ENCODE peak calls at places on chromosomes 6 and 20, in six cellular contexts. P, C, Z, G, K and W are unnamed samples.

GRCh38 chr6:77136086-77136485 is 327.2 kb downstream of the HTR1B start:
- DNase-seq in C (no peak), G (no peak), P (no peak), K (no peak), Z (no peak), W (no peak)

GRCh38 chr6:17101422-17102257 is at the start of gene STMND1:
- DNase-seq in G (no peak), P (peak), K (no peak), Z (peak), C (no peak), W (peak)

GRCh38 chr6:28747083-28747630 is 176.6 kb downstream of the TRIM27 start:
- DNase-seq in C (no peak), G (no peak), K (no peak), Z (no peak), P (no peak), W (no peak)

GRCh38 chr6:11972806-11973205 is 39.3 kb upstream of the HIVEP1 start:
- DNase-seq in G (no peak), P (no peak), C (no peak), Z (no peak), K (no peak), W (no peak)

GRCh38 chr20:4074877-4075455 is 59.6 kb upstream of the RNF24 start:
- DNase-seq in C (no peak), Z (no peak), G (no peak), P (no peak), K (no peak), W (no peak)

GRCh38 chr6:140478631-140479030 is 1104.2 kb upstream of the CITED2 start:
- DNase-seq in Z (no peak), K (no peak), C (no peak), P (no peak), G (no peak), W (no peak)

GRCh38 chr20:47336013-47336754 is 20.3 kb downstream of the ZMYND8 start:
- DNase-seq in Z (no peak), P (no peak), K (peak), G (no peak), C (no peak), W (peak)

GRCh38 chr20:1943267-1944002 is 48.2 kb downstream of the SIRPA start:
- DNase-seq in P (peak), C (no peak), K (no peak), G (no peak), Z (no peak), W (no peak)

GRCh38 chr6:167748046-167748445 is 78.7 kb upstream of the AFDN start:
- DNase-seq in C (no peak), G (no peak), P (no peak), Z (no peak), K (no peak), W (no peak)

GRCh38 chr20:58268936-58269619 is 40.4 kb upstream of the RAB22A start:
- DNase-seq in K (no peak), P (no peak), C (no peak), Z (no peak), G (no peak), W (no peak)

GRCh38 chr6:139577991-139578604 is 203.7 kb upstream of the CITED2 start:
- DNase-seq in P (no peak), C (no peak), Z (no peak), K (no peak), G (no peak), W (no peak)

GRCh38 chr6:80142586-80142985 is 36.1 kb downstream of the BCKDHB start:
- DNase-seq in K (no peak), Z (no peak), C (no peak), P (no peak), G (no peak), W (no peak)

GRCh38 chr20:59647271-59647670 is 42.9 kb downstream of the PHACTR3 start:
- DNase-seq in K (no peak), C (no peak), P (no peak), G (no peak), Z (no peak), W (no peak)

GRCh38 chr6:106334646-106335448 is 9.3 kb upstream of the ATG5 start:
- DNase-seq in C (peak), G (peak), P (no peak), K (no peak), Z (no peak), W (peak)

GRCh38 chr6:16286151-16286522 is 47.8 kb downstream of the GMPR start:
- DNase-seq in G (peak), P (no peak), C (peak), K (no peak), Z (no peak), W (peak)

GRCh38 chr6:158536084-158536890 is 23.6 kb upstream of the TMEM181 start:
- DNase-seq in P (peak), Z (peak), C (peak), G (peak), K (peak), W (peak)

GRCh38 chr6:163414367-163415175 is at the start of gene QKI:
- DNase-seq in Z (peak), C (no peak), P (peak), G (no peak), K (peak), W (peak)

GRCh38 chr6:37033255-37033654 is 27.8 kb downstream of the FGD2 start:
- DNase-seq in Z (no peak), G (no peak), C (no peak), K (no peak), P (no peak), W (no peak)

GRCh38 chr20:5657190-5657872 is 92.9 kb upstream of the SHLD1 start:
- DNase-seq in G (peak), C (no peak), Z (no peak), P (peak), K (peak), W (peak)

GRCh38 chr6:38510205-38510604 is 129.5 kb downstream of the BTBD9 start:
- DNase-seq in K (no peak), Z (no peak), P (no peak), C (no peak), G (no peak), W (no peak)

GRCh38 chr6:87196275-87196842 is 41.0 kb downstream of the ZNF292 start:
- DNase-seq in C (no peak), P (no peak), G (no peak), Z (no peak), K (no peak), W (no peak)

GRCh38 chr6:71289039-71289801 is 609 bp downstream of the OGFRL1 start:
- DNase-seq in P (no peak), G (no peak), Z (no peak), C (no peak), K (peak), W (peak)

GRCh38 chr20:20362774-20363435 is 5.0 kb upstream of the INSM1 start:
- DNase-seq in G (no peak), K (no peak), C (no peak), Z (no peak), P (no peak), W (no peak)

GRCh38 chr6:134724653-134725340 is 225.1 kb downstream of the ALDH8A1 start:
- DNase-seq in P (no peak), K (no peak), C (no peak), G (no peak), Z (no peak), W (no peak)

GRCh38 chr6:134727068-134727467 is 222.8 kb downstream of the ALDH8A1 start:
- DNase-seq in C (no peak), G (no peak), Z (no peak), P (no peak), K (no peak), W (no peak)

GRCh38 chr6:134722996-134723871 is 226.7 kb downstream of the ALDH8A1 start:
- DNase-seq in Z (no peak), K (no peak), C (no peak), P (no peak), G (no peak), W (no peak)

GRCh38 chr6:134722429-134722828 is 227.5 kb downstream of the ALDH8A1 start:
- DNase-seq in G (no peak), Z (no peak), P (no peak), K (no peak), C (no peak), W (peak)

GRCh38 chr6:134725590-134725989 is 224.3 kb downstream of the ALDH8A1 start:
- DNase-seq in P (no peak), G (no peak), K (no peak), C (no peak), Z (no peak), W (no peak)
- TF ChIP-seq POLR2A in P (no peak), G (no peak), K (no peak), C (no peak), Z (no peak), W (no peak)

GRCh38 chr20:61057313-61058171 is 194.5 kb upstream of the CDH4 start:
- DNase-seq in G (no peak), K (no peak), C (no peak), Z (no peak), P (no peak), W (no peak)
- TF ChIP-seq POLR2A in G (no peak), K (no peak), C (no peak), Z (no peak), P (no peak), W (no peak)

DNA sequence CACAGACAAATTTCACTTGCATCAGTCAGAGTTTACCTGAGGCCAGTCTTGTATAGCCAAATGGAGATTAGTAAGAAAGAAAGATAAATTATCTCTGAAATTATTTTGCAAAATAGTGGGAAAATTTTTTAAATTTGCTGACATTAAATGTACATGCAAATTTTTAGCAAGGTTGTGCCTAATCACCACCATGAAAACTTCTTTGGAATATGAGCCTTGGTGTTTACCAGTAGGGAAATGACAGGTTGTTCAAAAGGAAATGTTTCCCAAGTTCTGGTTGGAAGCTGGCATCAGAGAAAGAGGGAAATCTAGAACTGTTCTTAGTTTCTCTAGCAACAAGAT is 34.4 kb upstream of the LOC128125822 start:
- DNase-seq in G (no peak), Z (no peak), C (no peak), K (no peak), P (no peak), W (no peak)
- TF ChIP-seq POLR2A in G (no peak), Z (no peak), C (no peak), K (no peak), P (no peak), W (no peak)

GRCh38 chr20:40991181-40991889 is 37.3 kb upstream of the TOP1 start:
- DNase-seq in K (no peak), C (no peak), P (peak), G (no peak), Z (no peak), W (peak)
- TF ChIP-seq POLR2A in K (no peak), C (no peak), P (no peak), G (no peak), Z (no peak), W (no peak)

DNA sequence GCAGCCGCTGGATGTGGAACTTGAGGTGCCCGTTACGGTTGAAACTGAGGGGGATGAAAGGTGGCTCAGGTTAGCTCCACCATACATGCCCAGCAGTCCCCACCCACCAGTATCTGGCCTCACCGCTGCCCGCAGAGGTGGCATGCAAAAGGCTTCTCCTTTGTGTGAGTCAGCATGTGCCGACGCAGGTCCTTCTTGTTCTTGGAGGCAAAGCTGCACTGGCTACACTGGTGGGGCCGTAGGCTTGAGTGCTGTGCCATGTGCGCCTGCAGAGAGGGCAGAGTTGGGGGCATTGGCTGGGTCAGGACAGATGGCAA is 15.8 kb downstream of the PCIF1 start:
- DNase-seq in K (no peak), P (no peak), G (no peak), C (no peak), Z (no peak), W (no peak)
- TF ChIP-seq POLR2A in K (peak), P (no peak), G (no peak), C (no peak), Z (no peak), W (no peak)

DNA sequence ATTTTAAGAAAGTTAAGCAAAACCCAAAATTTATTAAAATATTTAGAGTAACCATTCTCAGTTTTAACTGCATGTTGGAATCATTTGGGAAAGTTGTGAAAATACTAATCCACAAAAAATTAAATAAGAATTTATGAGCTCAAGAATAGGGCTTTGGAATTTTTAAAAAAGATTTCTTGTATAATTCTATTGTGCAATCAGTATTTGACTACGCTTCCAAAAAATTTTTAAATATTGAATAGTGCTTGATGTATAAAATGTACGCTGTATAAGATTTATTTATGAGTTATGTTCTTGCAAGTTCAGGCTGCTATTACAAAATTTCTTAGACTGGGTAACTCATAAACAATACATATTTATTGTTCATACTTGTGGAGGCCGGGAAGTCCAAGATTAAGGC is 571.7 kb downstream of the MMUT start:
- DNase-seq in C (no peak), G (no peak), P (no peak), K (no peak), Z (no peak), W (no peak)
- TF ChIP-seq POLR2A in C (no peak), G (no peak), P (no peak), K (no peak), Z (no peak), W (no peak)

DNA sequence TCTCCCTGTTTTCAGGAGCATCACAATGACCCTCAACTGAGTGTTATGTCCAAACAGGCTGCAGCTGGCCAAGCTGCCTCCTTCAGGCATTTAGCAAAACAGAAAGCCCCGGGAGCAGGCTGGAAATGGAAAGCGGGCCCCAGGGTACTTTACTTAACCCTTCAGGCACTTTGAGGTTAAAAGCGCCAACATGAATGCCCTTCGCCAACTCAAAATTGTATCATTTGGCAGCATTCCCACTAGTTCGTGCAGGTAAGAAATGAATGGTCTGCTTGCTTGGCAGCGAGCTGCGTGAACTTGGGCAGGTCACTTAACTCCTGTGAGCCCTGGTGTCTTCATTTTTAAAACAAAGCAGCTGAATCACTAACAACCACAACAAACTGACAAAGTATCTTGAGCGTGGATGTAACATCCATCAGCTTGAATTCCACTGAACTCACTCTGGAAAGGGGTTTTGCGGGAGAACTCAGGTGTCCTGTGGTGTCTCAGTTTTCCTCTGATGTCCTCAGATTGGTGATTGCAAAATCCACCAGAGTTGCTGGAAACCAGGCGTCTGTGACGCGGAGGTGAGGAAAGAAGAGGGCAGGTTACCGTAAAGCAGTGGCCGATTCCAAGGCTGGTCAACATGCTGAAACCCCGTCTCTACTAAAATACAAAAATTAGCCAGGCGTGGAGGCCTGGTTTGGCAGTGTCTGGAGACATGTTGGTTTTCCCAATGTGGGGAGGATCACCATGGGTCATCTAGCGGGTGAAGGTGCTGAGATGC is 118.8 kb upstream of the ZNF217 start:
- DNase-seq in Z (no peak), G (no peak), K (no peak), P (no peak), C (no peak), W (no peak)
- TF ChIP-seq POLR2A in Z (no peak), G (no peak), K (no peak), P (no peak), C (no peak), W (no peak)

GRCh38 chr6:29747688-29748250 is 24.5 kb downstream of the HLA-F start:
- DNase-seq in G (no peak), P (no peak), C (no peak), K (no peak), Z (no peak), W (no peak)

GRCh38 chr6:29749668-29750067 is 26.4 kb downstream of the HLA-F start:
- DNase-seq in C (no peak), Z (no peak), K (no peak), G (no peak), P (no peak), W (no peak)

GRCh38 chr6:29746846-29747687 is 23.8 kb downstream of the HLA-F start:
- DNase-seq in C (no peak), Z (no peak), K (no peak), G (no peak), P (no peak), W (no peak)

GRCh38 chr6:29750709-29751108 is 27.5 kb downstream of the HLA-F start:
- DNase-seq in K (no peak), Z (no peak), G (no peak), P (no peak), C (no peak), W (no peak)

GRCh38 chr6:29748391-29749352 is 25.4 kb downstream of the HLA-F start:
- DNase-seq in G (peak), Z (peak), K (peak), P (peak), C (peak), W (peak)
- TF ChIP-seq POLR2A in G (peak), Z (peak), K (peak), P (no peak), C (no peak), W (no peak)

GRCh38 chr6:31663087-31663960 is 1.5 kb downstream of the GPANK1 start:
- DNase-seq in K (no peak), P (no peak), G (no peak), C (no peak), Z (no peak), W (no peak)

GRCh38 chr6:31663961-31664789 is 622 bp downstream of the GPANK1 start:
- DNase-seq in C (no peak), G (peak), P (peak), Z (no peak), K (peak), W (peak)

GRCh38 chr6:31665501-31666336 is at the start of gene CSNK2B:
- DNase-seq in G (peak), Z (peak), K (peak), P (peak), C (peak), W (peak)

GRCh38 chr6:31666337-31666960 is 569 bp downstream of the CSNK2B start:
- DNase-seq in Z (no peak), P (no peak), K (no peak), C (no peak), G (no peak), W (no peak)

DNA sequence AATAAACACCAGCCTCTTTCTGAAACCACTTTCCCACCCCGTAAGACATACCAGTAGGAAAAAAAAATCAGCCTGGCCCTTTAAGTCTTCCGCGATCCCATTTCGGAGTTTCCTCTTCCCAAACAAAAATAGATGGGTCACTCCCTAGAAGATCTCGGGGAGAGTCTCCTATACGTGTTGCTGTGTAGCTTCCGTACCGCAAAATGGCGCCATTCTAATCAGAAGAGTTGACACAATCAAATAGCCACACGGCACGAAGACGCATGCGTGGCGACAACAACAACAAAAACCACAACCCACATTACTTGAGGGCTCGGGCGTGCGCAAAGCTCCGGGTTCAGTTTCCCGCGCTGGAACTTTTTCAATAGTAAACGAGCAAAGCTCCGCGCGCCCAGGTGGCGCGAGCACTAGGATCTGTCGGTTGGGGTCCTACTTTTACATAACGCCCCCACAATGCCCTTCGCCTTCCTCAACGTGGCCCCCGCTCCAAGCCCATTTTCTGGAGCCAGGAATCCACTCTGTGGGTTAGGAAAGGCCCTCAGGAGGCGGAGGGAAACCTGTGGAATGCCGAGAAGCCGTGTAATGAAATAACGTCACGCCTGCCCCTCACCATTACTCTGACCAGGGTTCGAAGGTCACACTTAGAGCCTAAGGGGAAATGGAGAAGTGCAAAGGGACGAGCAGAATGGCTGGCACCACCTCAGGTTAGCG is at the start of gene GPANK1:
- DNase-seq in G (peak), Z (peak), K (peak), C (peak), P (peak), W (peak)
- TF ChIP-seq POLR2A in G (peak), Z (no peak), K (peak), C (no peak), P (peak), W (no peak)

GRCh38 chr6:40796280-40797223 is 209.4 kb upstream of the LRFN2 start:
- DNase-seq in C (no peak), G (no peak), Z (no peak), K (no peak), P (no peak), W (no peak)

GRCh38 chr6:40792183-40792582 is 205.0 kb upstream of the LRFN2 start:
- DNase-seq in G (no peak), C (no peak), Z (no peak), P (no peak), K (no peak), W (no peak)

GRCh38 chr6:40798069-40798770 is 211.1 kb upstream of the LRFN2 start:
- DNase-seq in K (no peak), P (no peak), Z (no peak), C (no peak), G (no peak), W (no peak)

GRCh38 chr6:40791004-40791403 is 203.8 kb upstream of the LRFN2 start:
- DNase-seq in Z (no peak), K (no peak), G (peak), P (no peak), C (peak), W (no peak)

GRCh38 chr6:40794581-40794980 is 207.4 kb upstream of the LRFN2 start:
- DNase-seq in Z (no peak), G (no peak), C (no peak), K (no peak), P (no peak), W (no peak)
- TF ChIP-seq POLR2A in Z (no peak), G (no peak), C (no peak), K (no peak), P (no peak), W (no peak)